ENCODE peak calls at places on chromosomes 12 and 14, in five cellular contexts. F is fibroblast of mammary gland, J is mucosa of descending colon, K is heart left ventricle, V is epithelial cell of esophagus. Y is an unnamed sample.

GRCh38 chr12:20040844-20041243 is 327.5 kb upstream of the PDE3A start:
- DNase-seq in F (no peak), J (no peak), K (no peak), V (no peak), Y (no peak)

GRCh38 chr12:67921286-67921685 is 68.0 kb upstream of the IFNG-AS1 start:
- DNase-seq in F (peak), J (no peak), K (no peak), V (peak), Y (no peak)

GRCh38 chr12:64691793-64692583 is 67.2 kb downstream of the GNS start:
- DNase-seq in F (no peak), J (no peak), K (no peak), V (no peak), Y (peak)

GRCh38 chr14:56676042-56676441 is 96.4 kb downstream of the TMEM260 start:
- DNase-seq in F (no peak), J (no peak), K (no peak), V (peak), Y (no peak)

GRCh38 chr12:116901612-116902011 is 9.1 kb upstream of the FBXW8 start:
- DNase-seq in F (no peak), J (no peak), K (no peak), V (no peak), Y (no peak)

GRCh38 chr14:68140111-68140741 is 320.6 kb downstream of the RAD51B start:
- DNase-seq in F (peak), J (peak), K (no peak), V (peak), Y (peak)

GRCh38 chr14:62674833-62675232 is 370.4 kb downstream of the KCNH5 start:
- DNase-seq in F (no peak), J (no peak), K (no peak), V (peak), Y (no peak)

GRCh38 chr12:11949738-11950403 is 120.9 kb upstream of the BCL2L14 start:
- DNase-seq in F (no peak), J (no peak), K (no peak), V (no peak), Y (no peak)

GRCh38 chr12:116717466-116718457 is 20.1 kb downstream of the SPRING1 start:
- DNase-seq in F (peak), J (peak), K (peak), V (no peak), Y (peak)

GRCh38 chr12:868722-869121 is 80.8 kb downstream of the RAD52 start:
- DNase-seq in F (no peak), J (no peak), K (no peak), V (no peak), Y (no peak)
- TF ChIP-seq CTCF in F (peak), J (no peak), K (no peak), V (no peak), Y (peak)

GRCh38 chr12:110889361-110889760 is 31.0 kb downstream of the MYL2 start:
- DNase-seq in F (no peak), J (no peak), K (no peak), V (no peak), Y (no peak)

GRCh38 chr12:110896559-110896958 is 23.8 kb downstream of the MYL2 start:
- DNase-seq in F (no peak), J (no peak), K (no peak), V (peak), Y (no peak)

GRCh38 chr12:110888256-110888991 is 32.0 kb downstream of the MYL2 start:
- DNase-seq in F (no peak), J (no peak), K (no peak), V (no peak), Y (no peak)

DNA sequence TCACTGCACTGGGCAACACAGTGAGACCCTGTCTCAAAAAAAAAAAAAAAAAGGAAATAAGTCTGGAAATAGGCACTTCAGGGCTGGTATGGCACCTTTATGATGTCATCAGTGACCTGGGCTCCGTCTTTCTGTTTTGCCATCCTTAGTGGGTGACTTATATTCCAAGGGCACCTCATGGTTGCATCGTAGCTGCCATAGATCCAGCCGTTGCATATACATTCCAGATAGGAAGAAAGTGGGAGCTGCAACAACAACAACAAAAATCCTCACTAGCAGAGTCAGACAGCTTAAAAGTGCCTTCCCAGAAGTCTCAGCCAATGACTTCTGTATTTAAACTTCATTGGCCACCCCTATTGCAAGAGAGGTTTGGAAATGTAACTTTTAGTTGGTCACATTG is 26.4 kb downstream of the MYL2 start:
- DNase-seq in F (no peak), J (no peak), K (no peak), V (no peak), Y (no peak)
- H3K4me3 ChIP-seq in F (no peak), J (no peak), K (no peak), V (no peak), Y (no peak)

GRCh38 chr12:7835766-7836165 is 36.9 kb downstream of the SLC2A14 start:
- DNase-seq in F (no peak), J (no peak), K (no peak), V (no peak), Y (no peak)

GRCh38 chr12:7835116-7835515 is 37.6 kb downstream of the SLC2A14 start:
- DNase-seq in F (no peak), J (no peak), K (no peak), V (no peak), Y (no peak)

GRCh38 chr12:7834701-7835100 is 38.0 kb downstream of the SLC2A14 start:
- DNase-seq in F (peak), J (no peak), K (no peak), V (peak), Y (no peak)

GRCh38 chr12:7833831-7834230 is 38.9 kb downstream of the SLC2A14 start:
- DNase-seq in F (no peak), J (no peak), K (no peak), V (no peak), Y (no peak)

GRCh38 chr12:7832059-7832696 is 40.5 kb downstream of the SLC2A14 start:
- DNase-seq in F (peak), J (peak), K (no peak), V (peak), Y (peak)
- TF ChIP-seq CTCF in F (peak), J (no peak), K (peak), V (peak), Y (peak)

GRCh38 chr12:102481705-102482104 is 1.3 kb upstream of the IGF1 start:
- DNase-seq in F (no peak), J (no peak), K (no peak), V (no peak), Y (no peak)
- H3K4me3 ChIP-seq in F (no peak), J (no peak), K (no peak), V (no peak), Y (no peak)

GRCh38 chr12:56117778-56118687 is at the start of gene ZC3H10:
- DNase-seq in F (peak), J (peak), K (peak), V (peak), Y (peak)
- TF ChIP-seq CTCF in F (peak), J (no peak), K (peak), V (peak), Y (peak)

GRCh38 chr14:103530831-103531230 is 1.8 kb downstream of the TRMT61A start:
- DNase-seq in F (no peak), J (no peak), K (no peak), V (no peak), Y (no peak)

GRCh38 chr14:103531421-103532215 is 2.6 kb downstream of the TRMT61A start:
- DNase-seq in F (no peak), J (no peak), K (no peak), V (no peak), Y (no peak)

GRCh38 chr14:103528512-103529382 is at the start of gene TRMT61A:
- DNase-seq in F (peak), J (peak), K (peak), V (peak), Y (peak)

GRCh38 chr14:103529383-103530365 is 678 bp downstream of the TRMT61A start:
- DNase-seq in F (no peak), J (no peak), K (peak), V (no peak), Y (no peak)

DNA sequence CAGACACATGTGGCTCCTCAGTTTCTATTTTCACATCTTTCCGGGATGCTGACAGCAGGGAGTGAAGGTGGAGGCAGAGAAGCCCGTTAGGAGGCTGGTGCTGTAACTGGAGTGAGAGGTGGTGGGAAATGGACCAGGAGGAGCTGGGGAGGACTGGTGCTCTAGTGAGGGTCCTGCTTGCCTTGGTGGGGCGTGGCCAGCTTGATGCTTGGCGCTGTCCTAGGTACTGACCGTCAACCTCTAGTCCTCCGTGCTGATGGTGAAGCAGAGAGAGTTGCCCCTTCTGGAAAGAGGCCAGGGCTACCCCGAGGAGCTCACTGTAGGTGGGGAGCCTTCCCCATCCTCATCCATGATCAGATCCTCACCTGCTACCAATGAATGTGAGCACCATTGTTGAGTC is 1.4 kb downstream of the TRMT61A start:
- DNase-seq in F (no peak), J (no peak), K (no peak), V (peak), Y (no peak)
- H3K4me3 ChIP-seq in F (no peak), J (no peak), K (no peak), V (peak), Y (peak)